ENCODE peak calls at places on chromosomes 12 and 14, in four cellular contexts. T is heart right ventricle; U is CD8-positive, alpha-beta T cell; L is kidney. G is an unnamed sample.

GRCh38 chr12:93526786-93527428 is 45.6 kb upstream of the SOCS2 start:
- DNase-seq in T (no peak), U (no peak), L (no peak), G (peak; percentile 47)

GRCh38 chr14:33362934-33363333 is 424.3 kb downstream of the NPAS3 start:
- DNase-seq in T (no peak), U (no peak), L (no peak), G (no peak)

GRCh38 chr14:81402123-81402495 is 2.0 kb upstream of the STON2 start:
- DNase-seq in T (no peak), U (no peak), L (no peak), G (no peak)

GRCh38 chr14:105075364-105076295 is 10.4 kb upstream of the GPR132 start:
- DNase-seq in T (peak; percentile 60), U (no peak), L (peak; percentile 87), G (no peak)

GRCh38 chr12:71071466-71072097 is 86.2 kb downstream of the TSPAN8 start:
- DNase-seq in T (no peak), U (no peak), L (no peak), G (no peak)

GRCh38 chr14:73878436-73878835 is 8.2 kb upstream of the ZNF410 start:
- DNase-seq in T (no peak), U (no peak), L (no peak), G (no peak)

GRCh38 chr14:55077691-55078151 is 26.3 kb downstream of the MAPK1IP1L start:
- DNase-seq in T (no peak), U (no peak), L (peak; percentile 77), G (no peak)

GRCh38 chr12:104700324-104700723 is 243.6 kb downstream of the CHST11 start:
- DNase-seq in T (no peak), U (no peak), L (no peak), G (no peak)

GRCh38 chr14:68147331-68147730 is 327.8 kb downstream of the RAD51B start:
- DNase-seq in T (no peak), U (no peak), L (no peak), G (no peak)

GRCh38 chr12:48110691-48111315 is 4.9 kb upstream of the SENP1 start:
- DNase-seq in T (no peak), U (no peak), L (no peak), G (no peak)

GRCh38 chr14:106843951-106844483 is 1317.6 kb downstream of the TMEM121 start:
- DNase-seq in T (peak; percentile 19), U (peak; percentile 7), L (peak; percentile 76), G (no peak)

GRCh38 chr14:34300330-34300729 is 161.7 kb downstream of the SPTSSA start:
- DNase-seq in T (no peak), U (no peak), L (no peak), G (no peak)

GRCh38 chr14:90535556-90535930 is 138.7 kb downstream of the CALM1 start:
- DNase-seq in T (no peak), U (no peak), L (no peak), G (no peak)

GRCh38 chr12:22190-22529 is 44.4 kb upstream of the IQSEC3 start:
- DNase-seq in T (no peak), U (no peak), L (no peak), G (no peak)

GRCh38 chr14:101243587-101244338 is 317.5 kb upstream of the DIO3 start:
- DNase-seq in T (no peak), U (no peak), L (peak; percentile 22), G (no peak)

GRCh38 chr12:90991952-90992465 is 12.8 kb downstream of the EPYC start:
- DNase-seq in T (no peak), U (no peak), L (no peak), G (no peak)

GRCh38 chr12:47781479-47782371 is 8.7 kb downstream of the SLC48A1 start:
- DNase-seq in T (no peak), U (no peak), L (peak; percentile 69), G (no peak)

GRCh38 chr12:5586201-5586600 is 154.3 kb downstream of the NTF3 start:
- DNase-seq in T (no peak), U (no peak), L (no peak), G (no peak)

GRCh38 chr12:56990648-56991318 is 15.6 kb downstream of the ZBTB39 start:
- DNase-seq in T (no peak), U (no peak), L (no peak), G (no peak)

GRCh38 chr12:130953783-130954543 is at the start of gene ADGRD1:
- DNase-seq in T (peak; percentile 77), U (no peak), L (no peak), G (no peak)

GRCh38 chr12:67645571-67645970 is 3.0 kb upstream of the DYRK2 start:
- DNase-seq in T (no peak), U (no peak), L (no peak), G (no peak)

GRCh38 chr14:99026471-99026870 is 245.5 kb downstream of the BCL11B start:
- DNase-seq in T (no peak), U (no peak), L (no peak), G (no peak)

GRCh38 chr12:59858508-59858907 is 262.7 kb downstream of the SLC16A7 start:
- DNase-seq in T (no peak), U (no peak), L (no peak), G (no peak)

GRCh38 chr12:39623919-39624318 is 4.3 kb upstream of the ABCD2 start:
- DNase-seq in T (no peak), U (no peak), L (no peak), G (no peak)

GRCh38 chr12:5433840-5434646 is 2.1 kb downstream of the NTF3 start:
- DNase-seq in T (no peak), U (no peak), L (no peak), G (no peak)

GRCh38 chr14:97218713-97219355 is 421.7 kb downstream of the VRK1 start:
- DNase-seq in T (no peak), U (peak; percentile 21), L (peak; percentile 69), G (peak; percentile 4)

GRCh38 chr14:95268350-95268749 is 51.4 kb downstream of the CLMN start:
- DNase-seq in T (no peak), U (no peak), L (no peak), G (no peak)

GRCh38 chr14:72645706-72646105 is 248.2 kb downstream of the DPF3 start:
- DNase-seq in T (no peak), U (no peak), L (no peak), G (no peak)

GRCh38 chr14:72649603-72650227 is 244.2 kb downstream of the DPF3 start:
- DNase-seq in T (no peak), U (no peak), L (no peak), G (no peak)

GRCh38 chr14:72647782-72648181 is 246.1 kb downstream of the DPF3 start:
- DNase-seq in T (no peak), U (no peak), L (no peak), G (no peak)

GRCh38 chr14:72644758-72645489 is 249.0 kb downstream of the DPF3 start:
- DNase-seq in T (no peak), U (no peak), L (no peak), G (no peak)

DNA sequence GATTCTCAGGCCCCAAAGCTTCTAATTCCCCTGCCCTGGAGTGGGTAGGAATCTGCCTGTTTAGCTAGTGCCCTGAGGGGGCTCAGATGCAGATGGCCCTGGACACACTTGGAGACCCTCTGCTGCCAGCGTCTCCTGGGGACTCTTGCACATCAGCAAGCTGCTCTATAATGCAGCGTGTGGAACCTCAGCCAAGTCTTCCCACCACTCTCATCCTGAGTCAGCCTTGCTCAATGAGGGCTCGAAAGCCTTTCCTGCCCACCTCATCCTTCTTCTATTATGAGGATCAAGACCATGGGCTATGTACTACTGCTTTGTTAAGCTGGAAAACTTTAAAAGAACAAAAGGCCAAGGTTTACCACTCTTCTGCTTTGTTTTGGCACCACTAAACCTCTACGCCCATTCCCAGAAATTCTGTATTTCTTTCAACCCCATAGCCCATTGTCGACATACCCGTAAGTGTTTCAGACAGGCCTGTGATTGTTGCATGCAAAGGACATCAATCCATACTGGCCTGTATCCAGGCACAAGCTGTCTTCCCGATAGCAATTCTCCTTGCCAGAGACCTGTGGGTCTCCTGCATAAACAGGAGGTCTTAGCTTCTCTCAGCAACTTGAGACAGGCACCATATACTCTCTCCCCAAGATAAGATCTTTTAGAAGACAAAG is 246.9 kb downstream of the DPF3 start:
- DNase-seq in T (no peak), U (no peak), L (no peak), G (no peak)
- H3K4me1 ChIP-seq in T (peaks cover 15% of the 10 kb centered on the region), U (no peaks in the 10 kb centered on the region), L (no peaks in the 10 kb centered on the region), G (no peaks in the 10 kb centered on the region)

DNA sequence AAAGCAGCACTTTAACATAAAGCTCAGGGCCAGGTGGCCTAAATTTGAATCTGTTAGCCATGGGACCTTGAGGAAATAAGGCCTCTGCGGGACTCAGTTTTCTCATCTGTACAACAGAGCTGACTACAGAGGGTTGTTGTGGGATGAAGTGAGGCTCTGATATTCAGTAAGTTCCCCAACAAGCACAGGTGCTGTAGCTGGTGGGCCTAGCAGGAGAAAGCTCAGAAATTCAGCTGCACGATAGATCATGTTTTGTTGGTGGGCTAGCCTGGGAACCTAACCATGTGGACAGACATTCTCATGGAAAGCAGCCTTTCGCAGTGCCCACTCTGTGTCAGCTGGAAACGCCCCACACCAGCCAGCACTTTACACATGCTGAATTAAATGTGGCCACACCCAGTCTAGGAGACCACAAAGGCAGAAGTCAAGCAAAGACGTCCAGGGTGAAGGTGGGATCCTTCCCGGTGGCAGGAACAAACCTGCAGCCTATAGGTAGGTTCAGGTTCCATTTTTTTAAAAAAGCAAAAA is 16.1 kb downstream of the PITPNM2 start:
- DNase-seq in T (no peak), U (no peak), L (no peak), G (no peak)
- H3K27ac ChIP-seq in T (no peak overlapping the region), U (no peak overlapping the region), L (peak overlapping the region; percentile 54), G (no peak overlapping the region)

GRCh38 chr12:79900951-79901350 is 33.9 kb downstream of the PPP1R12A start:
- DNase-seq in T (no peak), U (no peak), L (no peak), G (no peak)

GRCh38 chr12:79895041-79895440 is 39.9 kb downstream of the PPP1R12A start:
- DNase-seq in T (no peak), U (no peak), L (no peak), G (no peak)

GRCh38 chr12:79895804-79896203 is 39.1 kb downstream of the PPP1R12A start:
- DNase-seq in T (no peak), U (no peak), L (no peak), G (no peak)

GRCh38 chr12:79900199-79900598 is 34.7 kb downstream of the PPP1R12A start:
- DNase-seq in T (no peak), U (no peak), L (no peak), G (no peak)

DNA sequence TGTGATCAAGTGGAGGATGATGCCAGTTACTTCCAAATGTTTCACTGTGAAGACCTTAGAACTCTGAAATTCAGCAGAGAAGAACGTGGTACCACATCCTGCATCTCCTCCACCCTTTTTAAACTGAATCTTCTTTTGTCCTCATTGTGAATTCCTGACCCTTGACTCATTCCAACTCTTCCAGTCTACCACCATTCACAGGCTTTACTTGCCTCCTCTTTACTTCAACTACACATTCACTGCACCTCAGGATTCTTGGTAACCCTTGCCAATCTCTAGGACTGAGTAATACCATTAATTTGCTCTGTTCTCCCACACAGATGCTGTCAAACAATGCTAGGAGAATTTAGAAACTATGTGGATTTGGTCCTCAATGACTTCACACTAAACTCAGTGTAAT is 37.3 kb downstream of the PPP1R12A start:
- DNase-seq in T (no peak), U (no peak), L (no peak), G (no peak)
- H3K4me1 ChIP-seq in T (peaks cover 5% of the 10 kb centered on the region), U (peaks cover 17% of the 10 kb centered on the region), L (peaks cover 10% of the 10 kb centered on the region), G (peaks cover 32% of the 10 kb centered on the region)

GRCh38 chr12:95017482-95017881 is 14.0 kb upstream of the NDUFA12 start:
- DNase-seq in T (no peak), U (no peak), L (no peak), G (no peak)

DNA sequence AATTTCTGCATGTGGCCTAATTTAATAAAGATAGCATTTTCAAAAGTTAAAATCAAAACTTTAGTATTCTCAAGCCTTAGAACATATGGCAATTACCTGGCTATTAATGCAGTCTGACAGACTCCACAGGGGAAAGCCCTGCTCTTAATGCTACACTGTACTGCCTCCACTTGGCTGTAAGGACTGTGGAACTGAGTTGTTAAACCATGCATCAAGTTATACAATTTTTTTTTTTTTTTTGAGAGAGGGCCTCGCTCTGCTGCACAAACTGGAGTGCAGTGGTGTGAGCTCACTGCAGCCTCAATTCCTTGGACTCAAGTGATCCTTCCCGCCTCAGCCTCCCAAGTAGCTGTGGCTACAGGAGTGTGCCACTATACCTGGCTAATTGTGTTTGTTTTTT is 19.0 kb upstream of the NDUFA12 start:
- DNase-seq in T (no peak), U (no peak), L (no peak), G (no peak)
- H3K27ac ChIP-seq in T (no peak overlapping the region), U (no peak overlapping the region), L (no peak overlapping the region), G (no peak overlapping the region)